ENCODE peak calls at places on chromosomes 11 and 22, in six cellular contexts. P is left lung, Y is astrocyte of the cerebellum, B is breast epithelium, V is tibial artery, C is IMR-90. R is an unnamed sample.

GRCh38 chr11:34999453-34999852 is 83.0 kb downstream of the PDHX start:
- DNase-seq in B (no peak), V (no peak), Y (no peak), C (no peak), P (no peak), R (no peak)

GRCh38 chr11:71368966-71369365 is 79.2 kb downstream of the DHCR7 start:
- DNase-seq in Y (no peak), C (no peak), V (no peak), P (no peak), B (no peak), R (no peak)

GRCh38 chr11:13110929-13111812 is 102.1 kb downstream of the RASSF10 start:
- DNase-seq in Y (no peak), C (peak), P (no peak), V (no peak), B (no peak), R (peak)

GRCh38 chr11:122748968-122749687 is 89.2 kb upstream of the CRTAM start:
- DNase-seq in Y (peak), B (no peak), C (peak), P (no peak), V (no peak), R (peak)

GRCh38 chr11:45638051-45638450 is 27.4 kb downstream of the CHST1 start:
- DNase-seq in C (no peak), P (no peak), B (no peak), Y (no peak), V (no peak), R (no peak)

GRCh38 chr11:44630511-44631210 is 65.2 kb downstream of the CD82 start:
- DNase-seq in V (peak), C (no peak), B (no peak), P (no peak), Y (no peak), R (no peak)

GRCh38 chr22:23180301-23180892 is at the start of gene BCR:
- DNase-seq in V (peak), Y (no peak), C (peak), P (peak), B (no peak), R (peak)

GRCh38 chr11:120208777-120209176 is 2.1 kb upstream of the OAF start:
- DNase-seq in P (no peak), Y (peak), C (peak), B (no peak), V (no peak), R (peak)

GRCh38 chr22:43377486-43377995 is 34.3 kb upstream of the MPPED1 start:
- DNase-seq in B (no peak), C (peak), P (no peak), V (no peak), Y (no peak), R (no peak)

GRCh38 chr22:43375951-43376455 is 32.8 kb upstream of the SCUBE1 start:
- DNase-seq in P (no peak), V (no peak), Y (no peak), C (peak), B (no peak), R (peak)

GRCh38 chr22:43381693-43382092 is 30.1 kb upstream of the MPPED1 start:
- DNase-seq in C (peak), B (no peak), Y (no peak), V (no peak), P (no peak), R (no peak)

GRCh38 chr22:43376765-43377485 is 33.8 kb upstream of the SCUBE1 start:
- DNase-seq in Y (no peak), V (no peak), C (no peak), P (no peak), B (no peak), R (no peak)

GRCh38 chr22:43378011-43378704 is 33.7 kb upstream of the MPPED1 start:
- DNase-seq in B (no peak), Y (no peak), P (no peak), C (peak), V (no peak), R (no peak)
- H3K4me3 ChIP-seq in B (no peak), Y (no peak), P (no peak), C (no peak), V (no peak), R (no peak)

DNA sequence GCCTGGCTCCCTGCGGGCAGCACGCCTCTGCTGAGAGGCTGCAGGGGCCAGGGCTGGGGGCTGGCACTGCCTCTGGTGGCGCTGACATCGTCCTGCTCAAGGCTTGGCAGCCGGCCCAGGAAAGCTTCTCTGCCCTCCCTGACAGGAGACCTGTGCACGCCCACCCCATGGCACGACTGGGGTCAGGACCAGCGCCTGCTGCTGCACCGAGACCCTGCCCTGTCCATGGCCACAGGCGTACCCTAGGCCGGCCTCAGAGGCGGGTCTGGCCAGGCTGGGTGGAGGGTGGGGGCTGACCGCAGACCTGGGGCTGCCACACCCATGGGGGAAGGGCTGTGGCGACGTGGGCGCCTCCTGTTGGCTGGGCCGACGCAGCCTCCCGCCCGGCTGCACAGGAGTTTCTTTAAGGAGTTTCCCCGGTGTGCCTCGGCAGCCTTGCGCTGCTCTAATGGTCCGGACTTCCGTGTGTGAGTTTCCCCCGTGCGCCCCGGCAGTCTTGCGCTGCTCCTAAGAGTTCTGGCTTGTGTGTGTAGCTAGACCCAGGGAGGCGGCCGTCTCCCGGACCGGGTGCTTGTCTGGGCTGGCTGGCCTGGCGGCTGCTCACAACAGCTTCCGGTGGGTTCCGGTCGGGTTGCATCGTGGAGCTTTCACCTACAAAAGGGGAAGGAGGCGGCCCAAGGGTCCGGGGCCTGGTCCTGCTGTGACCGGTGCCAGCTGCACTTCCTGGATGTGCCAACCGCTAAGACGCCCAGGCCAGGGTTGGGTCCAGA is 4.7 kb downstream of the TRABD start:
- DNase-seq in P (peak), V (peak), B (peak), C (no peak), Y (no peak), R (peak)
- TF ChIP-seq CTCF in P (peak), V (no peak), B (peak), C (peak), Y (peak), R (no peak)

DNA sequence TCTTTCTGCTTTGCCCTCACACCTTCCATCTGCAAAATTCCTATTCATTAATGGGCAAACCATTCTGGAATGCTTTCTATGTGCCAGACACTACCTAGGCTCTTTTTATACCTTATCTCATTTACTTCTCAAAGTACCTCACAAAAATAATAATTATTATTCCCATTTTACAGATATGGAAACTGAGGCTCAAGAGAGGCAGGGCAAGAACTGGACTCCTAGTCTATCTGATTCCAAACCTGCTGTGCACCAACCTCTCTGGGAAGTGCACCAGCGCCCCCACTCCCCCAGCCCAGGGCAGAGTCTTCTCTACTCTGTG is 826 bp upstream of the DGAT2 start:
- DNase-seq in V (no peak), B (no peak), P (no peak), Y (no peak), C (no peak), R (no peak)
- H3K4me3 ChIP-seq in V (no peak), B (peak), P (peak), Y (no peak), C (no peak), R (no peak)

GRCh38 chr22:37030560-37031281 is 11.2 kb downstream of the MPST start:
- DNase-seq in P (no peak), Y (no peak), C (no peak), V (no peak), B (no peak), R (no peak)
- TF ChIP-seq CTCF in P (no peak), Y (no peak), C (no peak), V (no peak), B (no peak), R (no peak)

GRCh38 chr11:124864176-124864891 is 898 bp upstream of the ROBO3 start:
- DNase-seq in P (no peak), Y (no peak), V (no peak), C (no peak), B (no peak), R (no peak)

GRCh38 chr11:124864892-124865180 is 396 bp upstream of the ROBO3 start:
- DNase-seq in V (no peak), C (no peak), Y (no peak), B (no peak), P (no peak), R (no peak)

GRCh38 chr11:124865181-124865901 is at the start of gene ROBO3:
- DNase-seq in P (no peak), Y (no peak), V (no peak), C (no peak), B (no peak), R (no peak)

GRCh38 chr11:124863137-124863825 is 2.0 kb upstream of the ROBO3 start:
- DNase-seq in V (no peak), P (peak), Y (no peak), B (no peak), C (peak), R (peak)

GRCh38 chr11:124863826-124864165 is 1.4 kb upstream of the ROBO3 start:
- DNase-seq in P (no peak), V (no peak), Y (no peak), C (no peak), B (no peak), R (no peak)
- H3K4me3 ChIP-seq in P (no peak), V (no peak), Y (no peak), C (no peak), B (no peak), R (no peak)

GRCh38 chr22:46578251-46578823 is 40.9 kb upstream of the CELSR1 start:
- DNase-seq in P (peak), B (no peak), Y (no peak), V (no peak), C (no peak), R (no peak)

GRCh38 chr22:46575915-46576555 is 38.6 kb upstream of the CELSR1 start:
- DNase-seq in Y (no peak), V (no peak), P (peak), B (no peak), C (no peak), R (no peak)

GRCh38 chr22:46574993-46575914 is 37.8 kb upstream of the CELSR1 start:
- DNase-seq in V (no peak), Y (no peak), C (no peak), B (peak), P (peak), R (no peak)

GRCh38 chr22:46577361-46578249 is 40.2 kb upstream of the CELSR1 start:
- DNase-seq in C (no peak), V (peak), Y (no peak), B (no peak), P (peak), R (no peak)

GRCh38 chr22:46576556-46577351 is 39.3 kb upstream of the CELSR1 start:
- DNase-seq in C (peak), V (no peak), P (peak), B (no peak), Y (no peak), R (peak)
- TF ChIP-seq CTCF in C (no peak), V (no peak), P (no peak), B (no peak), Y (no peak), R (no peak)

R was measured in fibroblast of mammary gland.